ENCODE peak calls at places on chromosomes 13 and 19, in nine cellular contexts. L is GM20000, J is astrocyte of the spinal cord, B is body of pancreas, V is foreskin keratinocyte, N is AG04450, P is testis, C is thoracic aorta, M is fibroblast of lung. F is an unnamed sample.
A peak's percentile ranks its signal among the peaks of the same experiment; 100 is the strongest.

GRCh38 chr19:7799640-7800355 is 30.2 kb upstream of the EVI5L start:
- DNase-seq in P (peak; percentile 83), L (peak; percentile 55), C (peak; percentile 14), J (peak; percentile 67), B (peak; percentile 77), V (peak; percentile 18), M (peak; percentile 82), N (peak; percentile 55), F (peak; percentile 78)

GRCh38 chr13:111344471-111345191 is 24.2 kb downstream of the TEX29 start:
- DNase-seq in P (no peak), C (no peak), N (peak; percentile 93), M (peak; percentile 67), B (peak; percentile 86), J (peak; percentile 44), V (no peak), L (no peak), F (peak; percentile 29)

GRCh38 chr19:46181386-46181774 is 33.3 kb downstream of the IGFL2 start:
- DNase-seq in L (no peak), P (no peak), C (no peak), B (no peak), J (peak; percentile 38), M (peak; percentile 21), N (no peak), V (peak; percentile 60), F (peak; percentile 10)

GRCh38 chr13:75055296-75055695 is 426.7 kb downstream of the TBC1D4 start:
- DNase-seq in M (no peak), C (no peak), B (no peak), P (no peak), N (no peak), L (no peak), J (no peak), V (peak; percentile 8), F (no peak)

GRCh38 chr19:30851646-30852045 is 479.5 kb downstream of the ZNF536 start:
- DNase-seq in J (no peak), B (no peak), M (no peak), N (no peak), L (no peak), V (no peak), P (no peak), C (no peak), F (no peak)

GRCh38 chr19:39389621-39390414 is 1.1 kb downstream of the PAF1 start:
- DNase-seq in N (no peak), M (no peak), B (no peak), C (no peak), L (no peak), J (no peak), P (no peak), V (no peak), F (no peak)

GRCh38 chr13:30895773-30896172 is 10.3 kb upstream of the MEDAG start:
- DNase-seq in N (peak; percentile 71), V (no peak), P (peak; percentile 67), C (peak; percentile 64), B (peak; percentile 55), J (peak; percentile 87), M (peak; percentile 91), L (no peak), F (peak; percentile 74)

GRCh38 chr13:107339209-107339608 is 771.3 kb upstream of the ARGLU1 start:
- DNase-seq in J (peak; percentile 29), C (no peak), P (no peak), M (peak; percentile 3), L (no peak), B (no peak), V (no peak), N (no peak), F (no peak)

DNA sequence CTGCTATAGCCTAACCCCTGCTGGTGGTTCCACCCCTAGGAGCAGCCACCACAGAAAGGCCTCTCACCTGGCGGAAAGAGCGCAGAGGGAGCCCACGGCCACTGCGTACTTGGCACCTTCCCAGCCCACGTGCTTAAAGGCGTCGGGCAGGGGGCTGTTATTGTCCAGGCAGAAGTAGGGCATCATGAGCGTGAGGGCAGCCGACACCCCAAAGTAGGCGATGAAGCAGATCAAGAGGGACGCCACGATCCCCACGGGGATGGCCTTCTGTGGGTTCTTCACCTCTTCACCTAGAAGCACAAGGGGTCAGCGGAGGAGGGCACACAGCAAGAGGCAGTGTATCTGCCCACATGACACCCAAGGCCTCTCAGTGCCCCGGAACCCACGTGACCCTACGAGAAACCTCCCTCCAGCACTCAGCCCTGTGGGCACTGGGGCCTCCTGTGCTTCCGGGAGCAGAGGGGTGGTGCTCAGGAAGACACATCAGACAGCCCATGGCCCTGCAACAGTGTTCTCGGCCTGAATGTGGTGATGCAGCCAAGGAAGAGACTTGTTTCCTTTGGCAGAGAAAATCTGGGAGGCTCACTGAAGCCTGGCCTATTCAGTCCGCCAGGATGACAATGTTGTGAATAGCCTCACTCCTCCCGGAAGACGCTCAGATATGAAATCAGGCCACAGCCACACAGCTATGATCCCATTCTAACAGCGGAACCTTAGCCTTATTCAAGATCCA is 72.1 kb downstream of the SLC7A1 start:
- DNase-seq in N (no peak), V (no peak), C (no peak), M (peak; percentile 15), P (no peak), B (peak; percentile 15), L (no peak), J (peak; percentile 82), F (no peak)
- TF ChIP-seq CTCF in N (no peak), V (no peak), C (no peak), M (no peak), P (no peak), B (no peak), L (no peak), J (peak; percentile 4), F (no peak)

GRCh38 chr13:36476661-36477060 is 44.4 kb downstream of the CCNA1 start:
- DNase-seq in L (no peak), J (no peak), M (no peak), C (no peak), V (no peak), N (no peak), B (no peak), P (no peak), F (no peak)

GRCh38 chr13:36480726-36481485 is 48.6 kb downstream of the CCNA1 start:
- DNase-seq in B (no peak), L (no peak), V (no peak), C (no peak), M (no peak), P (no peak), J (no peak), N (no peak), F (no peak)

DNA sequence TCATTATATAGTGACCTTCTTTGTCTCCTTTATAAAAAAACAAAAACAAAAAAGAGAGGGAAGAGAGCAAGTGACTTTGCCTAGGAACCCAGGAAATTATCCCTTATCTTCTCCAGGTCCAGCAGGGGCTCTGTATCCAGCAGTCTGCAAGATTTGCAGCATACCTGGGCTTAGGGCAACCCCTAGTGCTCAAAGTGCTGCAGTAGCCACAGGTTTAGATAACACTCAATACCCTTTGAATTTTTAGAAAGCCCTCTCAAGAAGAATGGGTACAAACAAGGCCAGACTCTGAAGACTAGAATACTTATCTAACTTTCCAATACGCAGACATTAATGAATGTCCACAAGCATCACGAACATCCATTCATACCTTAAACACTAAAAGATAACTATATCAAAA is 43.2 kb downstream of the CCNA1 start:
- DNase-seq in V (no peak), P (no peak), M (peak; percentile 2), C (no peak), B (no peak), L (no peak), N (no peak), J (no peak), F (no peak)
- TF ChIP-seq CTCF in V (peak; percentile 47), P (no peak), M (no peak), C (no peak), B (no peak), L (no peak), N (no peak), J (peak; percentile 5), F (no peak)

GRCh38 chr19:1175020-1175419 is 952 bp upstream of the SBNO2 start:
- DNase-seq in J (no peak), V (no peak), L (peak; percentile 59), P (no peak), C (no peak), N (no peak), B (no peak), M (no peak), F (no peak)

GRCh38 chr19:1173845-1174809 is at the start of gene SBNO2:
- DNase-seq in C (peak; percentile 59), M (peak; percentile 89), J (peak; percentile 89), P (peak; percentile 90), B (peak; percentile 91), N (no peak), V (no peak), L (peak; percentile 100), F (peak; percentile 76)

GRCh38 chr19:1181606-1182005 is 7.5 kb upstream of the SBNO2 start:
- DNase-seq in C (no peak), M (no peak), L (no peak), P (no peak), V (no peak), J (no peak), B (peak; percentile 85), N (no peak), F (no peak)

GRCh38 chr19:1173160-1173844 is 766 bp downstream of the SBNO2 start:
- DNase-seq in J (no peak), L (peak; percentile 59), C (no peak), B (no peak), P (no peak), M (no peak), N (no peak), V (no peak), F (no peak)

DNA sequence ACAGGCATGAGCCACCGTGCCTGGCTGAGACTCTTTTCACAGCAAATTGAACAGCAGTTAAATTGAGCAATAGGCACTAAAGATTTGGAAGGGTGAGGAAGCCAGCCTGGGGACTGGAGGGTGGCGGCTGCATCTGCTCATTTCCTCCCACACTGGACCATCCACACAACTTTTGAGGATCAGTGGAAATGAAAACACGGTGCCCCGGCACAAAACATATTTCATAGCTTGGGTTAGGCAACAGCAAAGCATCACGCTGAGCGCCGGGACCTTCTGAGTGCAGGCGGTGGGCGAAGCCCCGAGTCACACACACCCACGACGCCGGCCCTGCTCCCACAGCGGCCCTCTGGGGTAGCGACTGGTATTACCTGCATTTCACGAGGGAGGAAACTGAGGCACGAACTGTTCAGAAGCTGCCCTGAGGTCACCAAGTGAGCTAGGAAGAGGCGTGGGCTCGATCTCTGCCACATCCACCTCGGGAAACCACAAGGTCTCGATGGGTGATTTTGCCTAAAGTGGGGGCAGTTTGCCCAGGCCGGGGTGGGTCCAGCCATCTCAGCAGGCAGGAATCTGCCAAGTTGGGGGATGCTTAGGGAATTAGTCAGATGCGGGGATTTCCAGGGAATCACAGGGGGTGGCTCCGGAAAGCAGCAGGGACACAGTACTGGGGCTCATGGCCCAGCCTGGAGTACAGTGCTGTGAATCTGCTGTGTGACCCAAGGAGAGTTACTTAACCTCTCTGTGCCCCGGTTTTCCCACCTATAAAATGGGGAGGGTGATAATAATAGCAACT is 3.5 kb upstream of the SBNO2 start:
- DNase-seq in P (no peak), N (peak; percentile 87), V (peak; percentile 94), M (peak; percentile 94), C (no peak), J (peak; percentile 93), B (no peak), L (no peak), F (peak; percentile 94)
- TF ChIP-seq CTCF in P (no peak), N (peak; percentile 31), V (peak; percentile 55), M (peak; percentile 19), C (no peak), J (peak; percentile 35), B (no peak), L (no peak), F (peak; percentile 65)

DNA sequence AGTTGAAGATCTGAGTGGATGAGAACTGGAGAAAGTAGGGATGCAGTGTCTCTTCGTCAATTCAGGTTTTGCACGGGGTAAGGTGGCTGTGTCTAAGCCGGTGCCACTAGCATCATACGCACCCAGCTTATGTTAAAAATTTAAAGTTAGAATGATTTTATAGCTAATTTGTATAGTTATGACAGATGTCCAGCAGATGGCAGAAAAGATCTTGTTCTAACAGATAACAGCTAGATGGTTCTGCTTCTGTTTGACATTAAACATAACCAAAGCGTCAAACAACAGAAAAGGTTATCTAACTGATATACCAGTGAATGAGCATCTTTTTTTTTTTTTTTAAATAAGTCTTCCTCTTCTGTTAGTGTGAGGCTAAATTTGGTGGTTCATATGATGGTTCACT is 18.8 kb upstream of the EDDM13 start:
- DNase-seq in P (no peak), L (peak; percentile 48), N (peak; percentile 20), M (peak; percentile 74), J (peak; percentile 65), B (no peak), C (no peak), V (peak; percentile 15), F (peak; percentile 70)
- TF ChIP-seq CTCF in P (peak; percentile 23), L (no peak), N (peak; percentile 56), M (peak; percentile 41), J (peak; percentile 39), B (peak; percentile 29), C (no peak), V (peak; percentile 72), F (peak; percentile 71)

F was measured in HFFc6.